ENCODE peak calls at places on chromosomes 5 and 9, in seven cellular contexts. Z is sigmoid colon; V is esophagus squamous epithelium; P is IMR-90; X is lower lobe of right lung; U is transverse colon; E is effector memory CD4-positive, alpha-beta T cell. A is an unnamed sample.

GRCh38 chr5:122704247-122705036 is 70.4 kb upstream of the SNX2 start:
- DNase-seq in E (no peak), P (peak; percentile 67), V (no peak), X (no peak), U (no peak), Z (no peak), A (no peak)

GRCh38 chr5:39005566-39006232 is 68.5 kb downstream of the RICTOR start:
- DNase-seq in P (peak; percentile 22), U (no peak), V (no peak), E (no peak), Z (no peak), X (no peak), A (no peak)

GRCh38 chr9:127877566-127877998 is at the start of gene AK1:
- DNase-seq in V (no peak), U (peak; percentile 84), E (no peak), X (peak; percentile 88), Z (peak; percentile 91), P (peak; percentile 37), A (peak; percentile 91)

GRCh38 chr5:173875189-173875588 is 13.0 kb upstream of the CPEB4 start:
- DNase-seq in E (no peak), V (no peak), X (no peak), U (no peak), Z (no peak), P (no peak), A (no peak)

GRCh38 chr9:137454506-137455360 is 4.4 kb downstream of the NSMF start:
- DNase-seq in U (peak; percentile 73), P (no peak), Z (peak; percentile 81), V (no peak), X (peak; percentile 63), E (no peak), A (peak; percentile 71)

GRCh38 chr5:108481355-108481931 is 99.5 kb upstream of the FBXL17 start:
- DNase-seq in X (no peak), Z (no peak), E (no peak), V (no peak), U (no peak), P (peak; percentile 42), A (no peak)

GRCh38 chr5:152270117-152270516 is 135.0 kb downstream of the NMUR2 start:
- DNase-seq in E (no peak), X (no peak), U (no peak), P (no peak), Z (no peak), V (no peak), A (no peak)

GRCh38 chr5:38607396-38607795 is 51.0 kb upstream of the LIFR start:
- DNase-seq in P (peak; percentile 97), X (no peak), Z (no peak), V (no peak), E (no peak), U (no peak), A (no peak)

GRCh38 chr5:122507045-122507444 is 195.0 kb downstream of the SNCAIP start:
- DNase-seq in U (no peak), P (no peak), X (no peak), Z (no peak), E (no peak), V (no peak), A (no peak)

DNA sequence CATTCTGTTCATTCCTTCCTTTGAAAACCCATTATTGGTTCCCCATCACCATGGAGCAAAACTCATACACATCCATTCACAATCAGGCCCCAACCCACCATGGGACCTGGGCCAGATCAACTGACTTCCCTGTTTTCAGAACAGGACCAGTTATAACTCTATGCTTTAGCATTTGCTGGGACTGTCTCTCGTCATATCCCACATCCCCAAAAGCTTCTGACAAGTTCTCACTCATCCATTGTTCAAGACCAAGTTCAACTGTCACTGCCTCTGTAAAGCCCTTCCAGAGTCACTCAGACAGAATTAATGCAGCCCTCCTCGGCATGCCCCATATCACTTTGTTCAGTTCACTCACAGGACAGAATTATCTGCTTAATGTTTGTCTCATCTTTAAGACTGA is 4.0 kb downstream of the FAM169A start:
- DNase-seq in P (no peak), V (no peak), X (no peak), U (no peak), E (no peak), Z (no peak), A (no peak)
- H3K4me1 ChIP-seq in P (no peaks in the 10 kb centered on the region), V (peaks cover 16% of the 10 kb centered on the region), X (peaks cover 12% of the 10 kb centered on the region), U (peaks cover 4% of the 10 kb centered on the region), E (peaks cover 13% of the 10 kb centered on the region), Z (peaks cover 17% of the 10 kb centered on the region), A (no peaks in the 10 kb centered on the region)

GRCh38 chr5:170289749-170290148 is 7.8 kb downstream of the LCP2 start:
- DNase-seq in U (no peak), E (no peak), X (no peak), P (no peak), Z (peak; percentile 76), V (no peak), A (no peak)

GRCh38 chr5:170292509-170292908 is 5.1 kb downstream of the LCP2 start:
- DNase-seq in U (no peak), Z (no peak), E (no peak), P (no peak), V (no peak), X (no peak), A (no peak)

GRCh38 chr5:170293273-170293672 is 4.3 kb downstream of the LCP2 start:
- DNase-seq in Z (peak; percentile 69), V (peak; percentile 40), X (peak; percentile 78), U (peak; percentile 69), P (no peak), E (peak; percentile 46), A (peak; percentile 78)

GRCh38 chr5:170287532-170287931 is 10.0 kb downstream of the LCP2 start:
- DNase-seq in E (no peak), V (no peak), P (no peak), X (no peak), U (peak; percentile 51), Z (peak; percentile 88), A (no peak)

DNA sequence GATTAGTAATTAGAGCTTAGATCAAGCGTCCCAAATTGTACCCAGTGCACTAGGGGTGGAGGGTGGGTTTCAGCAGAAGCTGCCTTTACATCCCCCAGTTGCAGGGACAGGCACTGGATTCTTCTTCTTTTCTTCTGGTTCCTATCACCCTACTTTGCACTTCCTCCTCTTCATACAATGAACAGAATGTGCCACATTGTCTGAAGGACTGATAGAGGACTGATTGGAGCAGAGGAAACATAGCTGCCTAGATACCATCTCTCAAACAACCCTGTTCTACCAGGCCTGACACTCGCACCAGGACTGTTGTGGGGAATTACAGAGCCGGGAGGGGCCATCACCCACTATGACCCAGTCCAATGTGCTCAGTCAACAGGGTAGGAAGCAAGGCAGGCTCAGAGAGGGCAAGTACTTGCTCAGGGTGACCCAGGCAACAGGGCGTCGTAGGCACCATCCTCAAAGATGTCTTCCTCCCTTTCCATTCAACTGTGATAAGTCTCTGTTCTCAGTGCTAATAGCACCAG is 6.2 kb downstream of the LCP2 start:
- DNase-seq in P (no peak), E (peak; percentile 33), Z (peak; percentile 30), U (no peak), X (no peak), V (no peak), A (no peak)
- H3K4me1 ChIP-seq in P (no peaks in the 10 kb centered on the region), E (peaks cover 75% of the 10 kb centered on the region), Z (peaks cover 10% of the 10 kb centered on the region), U (no peaks in the 10 kb centered on the region), X (peaks cover 70% of the 10 kb centered on the region), V (no peaks in the 10 kb centered on the region), A (peaks cover 49% of the 10 kb centered on the region)

GRCh38 chr5:6720561-6720921 is 7.3 kb downstream of the TENT4A start:
- DNase-seq in E (no peak), P (no peak), V (no peak), U (no peak), X (no peak), Z (no peak), A (no peak)
- H3K4me1 ChIP-seq in E (peaks cover 40% of the 10 kb centered on the region), P (peaks cover 48% of the 10 kb centered on the region), V (peaks cover 50% of the 10 kb centered on the region), U (peaks cover 45% of the 10 kb centered on the region), X (peaks cover 81% of the 10 kb centered on the region), Z (peaks cover 80% of the 10 kb centered on the region), A (peaks cover 79% of the 10 kb centered on the region)

DNA sequence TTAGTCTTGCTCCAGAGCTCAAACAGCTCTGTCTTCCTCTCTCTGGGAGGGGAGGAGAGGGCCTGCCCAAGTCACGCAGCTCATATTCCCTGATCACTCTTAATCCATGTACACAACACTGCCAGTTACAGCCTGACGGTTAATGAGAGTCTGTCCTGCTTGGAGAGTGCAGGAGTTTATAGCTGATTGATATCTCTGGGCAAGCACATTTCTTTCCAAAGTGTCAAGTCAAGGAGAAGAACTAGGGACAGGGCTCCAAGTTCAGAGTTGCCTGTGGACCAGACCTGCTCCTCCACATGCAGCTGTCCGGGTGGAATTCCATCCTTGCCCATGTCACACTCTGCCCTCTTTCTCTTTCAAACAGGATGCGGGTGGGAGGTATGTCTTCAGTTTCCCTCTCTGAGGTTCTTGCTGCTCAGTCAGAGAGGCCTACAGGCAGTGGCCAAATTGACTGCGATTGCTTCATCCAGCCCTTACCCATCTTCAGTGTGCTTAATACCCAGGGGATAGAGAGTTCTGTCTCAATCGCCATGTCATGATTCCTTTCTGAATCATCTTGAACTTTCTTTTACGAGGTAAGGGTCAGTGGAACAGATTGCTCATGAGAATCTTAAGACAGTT is 54.5 kb downstream of the GALNT12 start:
- DNase-seq in P (peak; percentile 83), V (no peak), U (no peak), Z (peak; percentile 83), E (no peak), X (no peak), A (no peak)
- H3K4me1 ChIP-seq in P (peaks cover 13% of the 10 kb centered on the region), V (peaks cover 4% of the 10 kb centered on the region), U (no peaks in the 10 kb centered on the region), Z (peaks cover 4% of the 10 kb centered on the region), E (no peaks in the 10 kb centered on the region), X (peaks cover 8% of the 10 kb centered on the region), A (peaks cover 14% of the 10 kb centered on the region)

GRCh38 chr5:41368158-41368557 is 142.2 kb downstream of the PLCXD3 start:
- DNase-seq in E (no peak), P (peak; percentile 16), V (no peak), Z (no peak), U (no peak), X (no peak), A (no peak)
- H3K4me1 ChIP-seq in E (no peaks in the 10 kb centered on the region), P (peaks cover 2% of the 10 kb centered on the region), V (no peaks in the 10 kb centered on the region), Z (no peaks in the 10 kb centered on the region), U (no peaks in the 10 kb centered on the region), X (no peaks in the 10 kb centered on the region), A (no peaks in the 10 kb centered on the region)

DNA sequence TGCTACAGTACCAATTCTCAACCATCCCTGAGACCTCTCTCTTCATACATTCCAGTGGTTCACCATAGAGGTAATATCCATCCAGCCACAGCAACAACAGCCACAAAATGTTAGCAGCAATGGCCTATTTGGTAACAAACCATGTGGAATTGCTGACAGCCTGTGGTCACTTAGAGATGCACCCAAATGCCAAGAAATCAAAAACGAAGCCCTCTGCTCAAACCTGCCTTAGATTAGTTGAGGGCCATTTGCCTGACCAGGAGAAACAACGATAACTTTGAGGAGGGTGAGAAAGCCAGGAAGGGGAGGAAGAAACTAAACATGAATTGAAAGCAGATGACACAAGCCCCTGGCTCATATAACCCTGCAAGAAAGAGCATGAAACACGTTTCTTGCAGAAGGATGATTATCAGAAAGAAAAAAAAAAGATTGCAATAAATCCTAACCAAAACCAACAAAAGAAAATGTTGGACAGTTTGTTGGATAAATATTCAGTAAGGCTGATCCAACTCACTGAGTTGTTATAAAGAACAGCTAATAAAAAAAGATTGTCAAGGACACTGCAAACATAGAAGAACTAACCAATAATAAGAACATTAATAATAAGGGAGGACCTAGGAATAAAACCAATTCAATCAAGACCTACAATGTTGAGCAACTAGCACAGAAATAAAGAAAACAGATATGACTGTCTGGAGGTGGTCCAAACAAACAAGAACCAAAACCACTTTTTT is 140.5 kb upstream of the SLC30A5 start:
- DNase-seq in P (no peak), V (no peak), Z (no peak), E (no peak), X (no peak), U (no peak), A (no peak)
- H3K4me1 ChIP-seq in P (no peaks in the 10 kb centered on the region), V (no peaks in the 10 kb centered on the region), Z (no peaks in the 10 kb centered on the region), E (no peaks in the 10 kb centered on the region), X (peaks cover 7% of the 10 kb centered on the region), U (no peaks in the 10 kb centered on the region), A (no peaks in the 10 kb centered on the region)